ENCODE peak calls at places on chromosomes 7 and 10, in ten cellular contexts. E, H, L, S, P, D, X, Q, F and M are unnamed samples.

GRCh38 chr7:101790566-101791293 is 26.7 kb upstream of the CUX1 start:
- DNase-seq in E (no peak), H (no peak), L (no peak), S (no peak), P (no peak), D (no peak), X (no peak), Q (no peak), F (no peak), M (peak)

GRCh38 chr7:156993021-156993924 is 17.2 kb downstream of the MNX1 start:
- DNase-seq in E (no peak), H (no peak), L (no peak), S (no peak), P (no peak), D (peak), X (peak), Q (no peak), F (no peak), M (no peak)

GRCh38 chr10:118725784-118726507 is 28.8 kb downstream of the CACUL1 start:
- DNase-seq in E (no peak), H (no peak), L (peak), S (no peak), P (no peak), D (no peak), X (peak), Q (no peak), F (no peak), M (no peak)

GRCh38 chr7:5692845-5693278 is 88.6 kb downstream of the RNF216 start:
- DNase-seq in E (no peak), H (no peak), L (peak), S (peak), P (peak), D (no peak), X (peak), Q (no peak), F (no peak), M (no peak)

GRCh38 chr7:50342616-50343114 is 38.1 kb downstream of the IKZF1 start:
- DNase-seq in E (no peak), H (no peak), L (no peak), S (no peak), P (no peak), D (no peak), X (peak), Q (no peak), F (no peak), M (no peak)

GRCh38 chr7:102446387-102447156 is 13.2 kb downstream of the ORAI2 start:
- DNase-seq in E (no peak), H (no peak), L (no peak), S (no peak), P (no peak), D (no peak), X (no peak), Q (no peak), F (no peak), M (no peak)

GRCh38 chr10:121668336-121669009 is 70.2 kb upstream of the FGFR2 start:
- DNase-seq in E (peak), H (no peak), L (no peak), S (no peak), P (no peak), D (peak), X (peak), Q (no peak), F (no peak), M (no peak)

GRCh38 chr7:90629306-90629918 is 33.3 kb downstream of the CDK14 start:
- DNase-seq in E (no peak), H (peak), L (peak), S (peak), P (peak), D (no peak), X (peak), Q (no peak), F (no peak), M (no peak)

GRCh38 chr10:12811725-12812310 is 189.7 kb downstream of the CCDC3 start:
- DNase-seq in E (no peak), H (no peak), L (no peak), S (no peak), P (no peak), D (no peak), X (no peak), Q (no peak), F (no peak), M (no peak)

GRCh38 chr7:106982415-106982814 is 62.1 kb upstream of the PRKAR2B start:
- DNase-seq in E (peak), H (no peak), L (no peak), S (no peak), P (no peak), D (no peak), X (no peak), Q (no peak), F (no peak), M (no peak)

GRCh38 chr7:116815041-116815440 is 47.3 kb upstream of the CAPZA2 start:
- DNase-seq in E (no peak), H (no peak), L (no peak), S (no peak), P (no peak), D (no peak), X (no peak), Q (no peak), F (no peak), M (no peak)

DNA sequence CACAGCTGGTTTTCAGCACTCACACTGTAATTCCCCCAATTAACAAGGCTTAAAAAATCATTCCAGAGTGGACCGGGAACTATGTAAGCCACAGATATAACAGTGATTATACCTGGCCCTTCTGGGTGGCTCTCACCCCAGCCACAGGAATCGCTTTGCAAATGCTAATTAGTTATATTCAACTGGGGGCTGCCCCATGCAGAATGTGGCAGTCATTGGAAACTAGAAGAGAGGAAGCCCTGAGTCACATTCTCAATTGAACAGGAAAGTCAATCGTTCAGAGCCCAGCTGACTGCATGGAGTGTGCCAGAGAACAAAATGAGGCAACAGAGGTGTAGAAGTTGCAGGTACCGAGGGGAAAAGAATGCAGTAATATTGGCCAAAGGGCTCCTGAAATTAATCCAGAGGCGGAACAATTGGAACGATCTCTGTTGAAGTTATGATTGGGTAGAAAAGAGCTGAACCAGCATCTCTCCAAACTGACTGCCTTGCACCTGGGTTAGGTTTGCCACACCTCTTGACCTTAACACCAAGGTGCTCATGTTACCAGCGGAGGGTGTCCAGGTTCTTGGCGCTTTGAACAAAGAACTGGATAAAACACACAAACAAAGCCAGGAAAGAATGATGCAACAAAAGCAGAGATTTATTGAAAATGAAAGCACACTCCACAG is 909.7 kb upstream of the AUTS2 start:
- DNase-seq in E (no peak), H (no peak), L (no peak), S (no peak), P (no peak), D (no peak), X (no peak), Q (no peak), F (peak), M (no peak)
- TF ChIP-seq CTCF in E (no peak), H (no peak), L (no peak), S (no peak), P (no peak), D (no peak), X (no peak), Q (no peak), F (no peak), M (no peak)

GRCh38 chr10:24974978-24975377 is 22.6 kb upstream of the PRTFDC1 start:
- DNase-seq in E (peak), H (no peak), L (peak), S (no peak), P (no peak), D (peak), X (peak), Q (peak), F (no peak), M (no peak)
- TF ChIP-seq CTCF in E (peak), H (no peak), L (peak), S (no peak), P (no peak), D (peak), X (peak), Q (no peak), F (no peak), M (peak)

GRCh38 chr7:151018421-151019129 is 5.7 kb downstream of the ATG9B start:
- DNase-seq in E (no peak), H (no peak), L (peak), S (no peak), P (no peak), D (no peak), X (peak), Q (no peak), F (no peak), M (no peak)
- TF ChIP-seq CTCF in E (no peak), H (no peak), L (no peak), S (no peak), P (no peak), D (no peak), X (no peak), Q (no peak), F (no peak), M (peak)

DNA sequence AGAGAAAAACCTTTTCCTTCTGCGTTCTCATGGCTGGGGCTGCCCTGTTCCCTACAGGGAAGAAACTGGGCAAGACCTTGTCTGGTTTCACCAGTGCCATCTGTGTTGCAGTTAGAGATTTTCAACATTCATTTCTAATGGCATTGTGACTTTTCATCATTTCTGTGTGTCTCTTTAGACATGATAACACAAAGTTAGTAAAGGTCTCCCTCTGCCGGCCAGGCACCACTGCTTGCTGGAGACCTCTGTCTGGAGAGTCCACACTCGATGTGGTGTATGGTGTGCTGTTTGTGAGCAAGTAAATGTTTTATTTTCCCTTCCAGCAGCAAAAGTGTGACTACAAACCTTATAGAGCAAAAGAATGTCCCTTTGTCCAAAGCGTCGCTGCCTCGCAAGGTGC is 213.5 kb downstream of the PAXIP1 start:
- DNase-seq in E (no peak), H (peak), L (no peak), S (no peak), P (no peak), D (no peak), X (no peak), Q (no peak), F (no peak), M (no peak)
- TF ChIP-seq CTCF in E (peak), H (peak), L (no peak), S (peak), P (peak), D (no peak), X (no peak), Q (no peak), F (peak), M (peak)

DNA sequence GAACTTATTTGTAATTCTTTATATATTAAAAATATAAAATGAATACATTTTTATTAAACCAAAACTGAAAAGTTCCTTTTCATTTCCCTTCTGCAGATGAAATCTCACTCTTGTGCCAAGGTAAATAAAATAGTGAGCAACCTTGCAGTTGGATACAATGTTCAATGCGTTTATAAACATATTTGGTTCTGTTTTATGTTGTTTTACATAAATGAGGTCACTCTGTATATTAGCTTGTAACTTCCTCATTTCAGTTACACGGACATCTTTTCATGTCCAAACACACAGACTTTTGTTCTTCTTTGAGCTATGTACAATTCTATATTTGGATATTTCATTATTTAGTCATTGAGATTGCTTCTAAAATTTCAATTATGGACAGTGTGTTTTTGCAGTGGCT is 107.7 kb downstream of the BBS9 start:
- DNase-seq in E (no peak), H (no peak), L (no peak), S (no peak), P (no peak), D (no peak), X (no peak), Q (no peak), F (no peak), M (no peak)
- TF ChIP-seq CTCF in E (no peak), H (no peak), L (no peak), S (no peak), P (no peak), D (no peak), X (no peak), Q (no peak), F (no peak), M (no peak)

GRCh38 chr7:26500749-26501352 is 209.2 kb downstream of the SNX10 start:
- DNase-seq in E (no peak), H (peak), L (peak), S (peak), P (peak), D (no peak), X (peak), Q (no peak), F (no peak), M (no peak)
- TF ChIP-seq CTCF in E (peak), H (peak), L (peak), S (peak), P (peak), D (peak), X (peak), Q (peak), F (peak), M (peak)

GRCh38 chr7:128860158-128861073 is 2.2 kb upstream of the ATP6V1F start:
- DNase-seq in E (peak), H (no peak), L (peak), S (no peak), P (no peak), D (no peak), X (peak), Q (no peak), F (no peak), M (no peak)
- TF ChIP-seq CTCF in E (peak), H (no peak), L (peak), S (no peak), P (no peak), D (no peak), X (peak), Q (peak), F (no peak), M (peak)

GRCh38 chr7:93862651-93863050 is 27.9 kb downstream of the TFPI2 start:
- DNase-seq in E (no peak), H (no peak), L (no peak), S (no peak), P (no peak), D (no peak), X (no peak), Q (no peak), F (no peak), M (no peak)

GRCh38 chr7:93856319-93856718 is 34.2 kb downstream of the TFPI2 start:
- DNase-seq in E (no peak), H (no peak), L (no peak), S (no peak), P (peak), D (no peak), X (no peak), Q (no peak), F (no peak), M (no peak)

GRCh38 chr7:93860261-93860660 is 30.3 kb downstream of the TFPI2 start:
- DNase-seq in E (no peak), H (no peak), L (no peak), S (no peak), P (no peak), D (no peak), X (no peak), Q (no peak), F (no peak), M (no peak)

GRCh38 chr7:93858857-93859256 is 31.7 kb downstream of the TFPI2 start:
- DNase-seq in E (no peak), H (no peak), L (no peak), S (no peak), P (no peak), D (no peak), X (no peak), Q (no peak), F (no peak), M (no peak)

DNA sequence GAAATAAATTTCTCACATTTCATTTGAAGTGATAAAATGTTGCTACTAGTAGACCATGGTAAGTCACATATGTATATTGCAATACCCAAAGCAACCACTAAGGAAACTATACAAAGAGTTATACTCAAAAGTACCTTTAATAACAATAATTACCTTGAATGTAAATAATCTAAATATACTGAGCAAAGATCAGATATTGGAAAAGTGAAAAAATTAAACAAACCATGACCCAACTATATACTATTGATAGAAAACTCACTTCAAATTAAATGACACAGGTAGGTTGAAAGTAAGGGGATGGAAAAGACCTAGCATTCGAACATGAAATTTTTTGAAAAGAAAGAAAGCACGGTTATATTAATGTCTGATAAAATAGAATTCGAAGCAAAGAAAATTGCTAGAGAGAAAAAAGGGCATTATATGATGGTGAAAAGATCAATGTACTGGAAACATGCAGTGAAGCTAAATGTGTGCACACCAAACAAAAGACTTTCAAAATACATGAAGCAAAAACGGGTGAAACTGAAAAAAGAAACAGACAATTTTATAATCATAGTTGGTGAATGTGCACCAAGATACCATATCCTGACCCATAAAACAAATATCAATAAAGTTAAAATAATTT is 29.1 kb downstream of the TFPI2 start:
- DNase-seq in E (no peak), H (no peak), L (no peak), S (no peak), P (no peak), D (no peak), X (no peak), Q (no peak), F (no peak), M (no peak)
- TF ChIP-seq CTCF in E (no peak), H (no peak), L (no peak), S (peak), P (peak), D (no peak), X (peak), Q (no peak), F (no peak), M (peak)

GRCh38 chr7:110204527-110204926 is 886.4 kb upstream of the LRRN3 start:
- DNase-seq in E (no peak), H (peak), L (peak), S (no peak), P (peak), D (no peak), X (no peak), Q (no peak), F (no peak), M (no peak)
- TF ChIP-seq CTCF in E (peak), H (peak), L (no peak), S (no peak), P (peak), D (no peak), X (no peak), Q (no peak), F (peak), M (peak)

GRCh38 chr10:11225935-11226334 is 208.3 kb downstream of the CELF2 start:
- DNase-seq in E (no peak), H (no peak), L (no peak), S (no peak), P (peak), D (no peak), X (no peak), Q (no peak), F (no peak), M (no peak)

GRCh38 chr10:11223081-11223480 is 205.4 kb downstream of the CELF2 start:
- DNase-seq in E (no peak), H (no peak), L (no peak), S (no peak), P (no peak), D (no peak), X (no peak), Q (no peak), F (no peak), M (no peak)

GRCh38 chr10:11224792-11225448 is 207.2 kb downstream of the CELF2 start:
- DNase-seq in E (no peak), H (no peak), L (no peak), S (no peak), P (no peak), D (no peak), X (no peak), Q (no peak), F (no peak), M (no peak)

GRCh38 chr10:11224321-11224720 is 206.6 kb downstream of the CELF2 start:
- DNase-seq in E (no peak), H (no peak), L (no peak), S (no peak), P (no peak), D (no peak), X (no peak), Q (no peak), F (no peak), M (no peak)

GRCh38 chr10:11223507-11224157 is 206.0 kb downstream of the CELF2 start:
- DNase-seq in E (no peak), H (no peak), L (no peak), S (no peak), P (no peak), D (no peak), X (no peak), Q (no peak), F (no peak), M (no peak)
- TF ChIP-seq CTCF in E (no peak), H (no peak), L (no peak), S (no peak), P (no peak), D (no peak), X (no peak), Q (no peak), F (no peak), M (no peak)